ENCODE peak calls at places on chromosomes 16 and 17, in five cellular contexts. O is MG63; A is fibroblast of pulmonary artery; Z is tibial artery; Q is CD8-positive, alpha-beta T cell. J is an unnamed sample.

GRCh38 chr17:7673239-7673638 is 14.1 kb downstream of the TP53 start:
- DNase-seq in O (no peak), A (no peak), Z (no peak), Q (no peak), J (no peak)

GRCh38 chr17:81551458-81552243 is 502 bp downstream of the FAAP100 start:
- DNase-seq in O (peak; percentile 45), A (no peak), Z (no peak), Q (no peak), J (no peak)

GRCh38 chr16:57131351-57131970 is 39.1 kb downstream of the CPNE2 start:
- DNase-seq in O (no peak), A (no peak), Z (no peak), Q (peak; percentile 48), J (no peak)

GRCh38 chr16:75462804-75463203 is 1.7 kb downstream of the TMEM170A start:
- DNase-seq in O (no peak), A (no peak), Z (no peak), Q (no peak), J (no peak)

GRCh38 chr17:59878624-59879023 is 14.1 kb downstream of the TUBD1 start:
- DNase-seq in O (no peak), A (no peak), Z (no peak), Q (no peak), J (no peak)

GRCh38 chr17:35499548-35499947 is 37.9 kb downstream of the SLFN12L start:
- DNase-seq in O (no peak), A (no peak), Z (no peak), Q (no peak), J (no peak)

GRCh38 chr17:50425682-50426471 is at the start of gene ACSF2:
- DNase-seq in O (peak; percentile 83), A (peak; percentile 40), Z (peak; percentile 75), Q (peak; percentile 63), J (peak; percentile 76)

GRCh38 chr16:30356401-30357084 is 1.4 kb upstream of the CD2BP2 start:
- DNase-seq in O (peak; percentile 60), A (no peak), Z (no peak), Q (no peak), J (no peak)

GRCh38 chr16:23380501-23380951 is 72.5 kb downstream of the COG7 start:
- DNase-seq in O (no peak), A (no peak), Z (no peak), Q (no peak), J (no peak)

GRCh38 chr16:15542261-15542660 is 100.7 kb downstream of the MARF1 start:
- DNase-seq in O (no peak), A (no peak), Z (no peak), Q (no peak), J (no peak)

GRCh38 chr17:72691601-72692000 is 400.9 kb downstream of the SLC39A11 start:
- DNase-seq in O (peak; percentile 66), A (no peak), Z (no peak), Q (no peak), J (no peak)

GRCh38 chr17:40605301-40605700 is 40.0 kb upstream of the CCR7 start:
- DNase-seq in O (no peak), A (no peak), Z (no peak), Q (peak; percentile 81), J (no peak)

GRCh38 chr17:3740611-3741073 is 16.9 kb downstream of the HASPIN start:
- DNase-seq in O (no peak), A (no peak), Z (no peak), Q (peak; percentile 56), J (no peak)

GRCh38 chr16:81219151-81219550 is 19.3 kb upstream of the BCO1 start:
- DNase-seq in O (no peak), A (no peak), Z (no peak), Q (no peak), J (no peak)

GRCh38 chr17:42846594-42847280 is 2.4 kb downstream of the AOC2 start:
- DNase-seq in O (no peak), A (peak; percentile 57), Z (peak; percentile 53), Q (no peak), J (no peak)

DNA sequence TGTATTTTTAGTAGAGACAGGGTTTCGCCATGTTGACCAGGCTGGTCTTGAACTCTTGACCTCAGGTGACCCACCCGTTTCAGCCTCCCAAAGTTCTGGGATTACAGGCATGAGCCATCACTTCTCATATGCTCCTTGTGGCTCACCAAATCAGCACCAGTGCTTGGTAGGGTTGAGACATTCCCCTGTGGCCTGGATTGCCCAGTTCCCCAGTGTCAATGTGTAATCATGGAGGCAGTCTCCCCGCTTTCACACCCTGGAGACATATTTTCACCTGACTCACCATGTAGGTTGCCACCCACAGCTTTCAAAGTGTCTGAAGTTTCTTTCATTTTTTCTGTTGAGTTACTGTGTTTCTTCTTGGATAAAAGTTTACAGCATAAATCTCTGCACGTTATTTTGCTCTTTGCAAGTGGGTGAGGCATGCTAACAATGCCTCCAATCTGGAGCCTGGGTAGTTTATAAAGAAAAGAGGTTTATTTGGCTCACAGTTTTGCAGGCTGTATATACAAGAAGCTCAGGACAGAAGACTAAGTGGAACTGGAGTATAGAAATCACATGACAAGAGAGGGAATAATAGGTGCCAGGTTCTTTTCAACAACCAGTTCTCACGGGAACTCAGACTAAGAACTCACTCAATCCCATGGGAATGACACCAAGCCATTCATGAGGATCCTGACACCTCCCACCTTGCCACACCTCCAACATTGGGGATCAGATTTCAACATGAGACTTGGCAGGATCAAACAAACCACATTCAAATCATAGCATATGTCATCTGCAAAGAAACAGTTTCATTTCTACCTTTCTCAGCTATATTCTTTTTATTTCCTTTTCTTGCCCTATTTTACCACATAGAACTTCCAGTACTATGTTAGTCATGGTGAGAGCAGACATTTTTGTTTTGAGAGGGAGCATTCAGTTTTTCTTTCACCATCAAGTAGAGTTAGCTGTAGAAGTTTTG is 113.2 kb downstream of the PHKB start:
- DNase-seq in O (peak; percentile 1), A (peak; percentile 50), Z (no peak), Q (no peak), J (no peak)
- H3K4me3 ChIP-seq in O (no peak overlapping the region), A (no peak overlapping the region), Z (no peak overlapping the region), Q (no peak overlapping the region), J (no peak overlapping the region)

GRCh38 chr17:46773676-46774075 is 44.8 kb downstream of the WNT3 start:
- DNase-seq in O (no peak), A (no peak), Z (no peak), Q (no peak), J (no peak)

GRCh38 chr17:46774108-46774737 is 44.3 kb downstream of the WNT3 start:
- DNase-seq in O (peak; percentile 55), A (no peak), Z (no peak), Q (no peak), J (no peak)

GRCh38 chr17:46771601-46772012 is 46.9 kb downstream of the WNT3 start:
- DNase-seq in O (peak; percentile 70), A (no peak), Z (no peak), Q (no peak), J (no peak)

GRCh38 chr17:46772013-46772878 is 46.2 kb downstream of the WNT3 start:
- DNase-seq in O (no peak), A (no peak), Z (no peak), Q (no peak), J (peak; percentile 35)

DNA sequence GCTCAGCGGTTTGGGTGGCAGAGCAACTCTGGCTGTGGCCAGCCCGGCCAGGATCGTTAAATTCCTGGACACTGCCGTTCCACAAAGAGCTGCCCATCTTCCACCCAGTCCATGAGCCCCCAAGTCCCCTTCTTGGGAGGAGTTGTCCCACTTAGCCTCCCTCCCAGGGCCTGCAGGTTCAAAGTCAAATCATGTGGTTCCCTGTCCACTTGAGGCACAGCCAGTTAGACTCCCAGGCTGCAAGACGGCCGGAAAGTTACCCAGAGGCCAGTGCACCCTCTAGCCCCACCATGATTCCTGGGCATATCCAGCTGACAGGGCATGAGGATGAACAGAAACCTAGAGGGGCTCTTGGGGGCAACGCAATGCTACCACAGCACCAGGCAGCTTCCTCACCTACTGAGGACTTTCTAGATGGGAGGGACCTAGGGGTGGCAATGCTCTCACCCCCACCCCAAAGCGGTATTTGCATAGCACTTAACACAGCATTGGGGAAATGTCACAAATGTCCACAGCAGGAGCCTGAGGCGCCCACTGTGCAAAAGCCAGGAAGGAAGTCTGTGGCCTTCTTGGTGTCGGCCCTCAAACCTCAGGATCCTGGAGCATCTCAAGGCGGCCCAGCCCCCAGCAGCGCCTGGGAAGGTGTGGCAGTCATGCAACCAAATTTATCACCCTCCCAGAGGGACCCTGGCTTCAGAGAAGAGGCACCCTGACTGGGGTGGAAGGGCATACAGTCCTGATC is 45.4 kb downstream of the WNT3 start:
- DNase-seq in O (no peak), A (no peak), Z (no peak), Q (no peak), J (no peak)
- H3K4me3 ChIP-seq in O (no peak overlapping the region), A (no peak overlapping the region), Z (no peak overlapping the region), Q (no peak overlapping the region), J (no peak overlapping the region)

GRCh38 chr17:29726721-29727252 is 104.1 kb upstream of the CORO6 start:
- DNase-seq in O (peak; percentile 12), A (peak; percentile 85), Z (no peak), Q (no peak), J (no peak)
- H3K4me3 ChIP-seq in O (no peak overlapping the region), A (no peak overlapping the region), Z (no peak overlapping the region), Q (no peak overlapping the region), J (no peak overlapping the region)

GRCh38 chr17:4901648-4902344 is 1.1 kb downstream of the CHRNE start:
- DNase-seq in O (no peak), A (no peak), Z (no peak), Q (peak; percentile 42), J (peak; percentile 61)

GRCh38 chr17:4901108-4901647 is 1.7 kb downstream of the CHRNE start:
- DNase-seq in O (no peak), A (no peak), Z (no peak), Q (no peak), J (no peak)

GRCh38 chr17:4903051-4903818 is at the start of gene CHRNE:
- DNase-seq in O (peak; percentile 48), A (peak; percentile 84), Z (peak; percentile 85), Q (peak; percentile 81), J (peak; percentile 51)

GRCh38 chr17:4900231-4901107 is 1.1 kb downstream of the C17orf107 start:
- DNase-seq in O (no peak), A (no peak), Z (no peak), Q (peak; percentile 84), J (no peak)

DNA sequence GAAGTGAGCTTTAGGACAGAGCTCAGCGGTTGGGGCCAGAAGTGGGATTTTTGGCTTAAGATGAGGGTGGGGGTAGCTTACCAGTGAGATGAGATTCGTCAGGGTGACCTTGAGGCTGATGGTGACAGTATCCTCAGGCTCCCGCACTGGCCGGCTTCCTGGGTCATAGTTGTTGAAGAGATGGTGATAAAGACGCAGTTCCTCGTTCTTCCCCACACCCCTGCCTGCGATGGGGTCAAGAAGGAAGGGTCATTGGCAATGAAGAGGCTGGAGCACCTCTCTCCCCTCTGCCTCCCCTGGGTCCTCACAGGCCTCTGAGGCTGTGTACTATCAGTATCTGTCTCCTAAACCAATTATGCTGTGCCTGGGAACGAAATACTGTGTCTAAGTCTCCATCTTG is 358 bp downstream of the CHRNE start:
- DNase-seq in O (no peak), A (no peak), Z (no peak), Q (no peak), J (no peak)
- H3K4me3 ChIP-seq in O (no peak overlapping the region), A (no peak overlapping the region), Z (no peak overlapping the region), Q (no peak overlapping the region), J (no peak overlapping the region)

GRCh38 chr17:79811036-79811887 is 14.4 kb upstream of the CBX8 start:
- DNase-seq in O (peak; percentile 55), A (no peak), Z (no peak), Q (no peak), J (no peak)
- H3K4me3 ChIP-seq in O (no peak overlapping the region), A (no peak overlapping the region), Z (no peak overlapping the region), Q (no peak overlapping the region), J (peak overlapping the region; percentile 59)

GRCh38 chr16:31427441-31428276 is 501 bp downstream of the COX6A2 start:
- DNase-seq in O (peak; percentile 57), A (peak; percentile 47), Z (peak; percentile 28), Q (peak; percentile 66), J (peak; percentile 70)
- H3K4me3 ChIP-seq in O (peak overlapping the region; percentile 30), A (peak overlapping the region; percentile 32), Z (peak overlapping the region; percentile 44), Q (no peak overlapping the region), J (peak overlapping the region; percentile 73)

J was measured in left ventricle myocardium inferior.